ENCODE peak calls at places on chromosomes 16 and 17, in six cellular contexts. One of them, this sample, is unnamed. For H3K9me3, the result is how much of the 10 kb centered on the place peaks cover.

GRCh38 chr16:11066231-11066870 is 122.0 kb downstream of the CLEC16A start:
- DNase-seq in K562: no peak
- DNase-seq in HepG2: no peak
- DNase-seq in HCT116: no peak
- DNase-seq in GM12878: no peak
- DNase-seq in H1: no peak
- DNase-seq in this sample: no peak

GRCh38 chr16:72848759-72849664 is 198.9 kb downstream of the ZFHX3 start:
- DNase-seq in K562: no peak
- DNase-seq in H1: no peak
- DNase-seq in HepG2: no peak
- DNase-seq in HCT116: peak
- DNase-seq in GM12878: no peak
- DNase-seq in this sample: no peak

GRCh38 chr16:82638095-82638798 is 11.5 kb downstream of the CDH13 start:
- DNase-seq in K562: no peak
- DNase-seq in HCT116: no peak
- DNase-seq in HepG2: no peak
- DNase-seq in GM12878: no peak
- DNase-seq in H1: no peak
- DNase-seq in this sample: no peak

GRCh38 chr17:750431-751037 is 1.5 kb downstream of the GEMIN4 start:
- DNase-seq in K562: no peak
- DNase-seq in H1: no peak
- DNase-seq in GM12878: no peak
- DNase-seq in HCT116: no peak
- DNase-seq in HepG2: no peak
- DNase-seq in this sample: no peak

GRCh38 chr17:82396601-82397435 is 21.3 kb upstream of the HEXD start:
- DNase-seq in HCT116: no peak
- DNase-seq in H1: no peak
- DNase-seq in GM12878: no peak
- DNase-seq in HepG2: no peak
- DNase-seq in K562: no peak
- DNase-seq in this sample: no peak

GRCh38 chr17:30244853-30245385 is 9.4 kb upstream of the SLC6A4 start:
- DNase-seq in HCT116: no peak
- DNase-seq in K562: no peak
- DNase-seq in H1: no peak
- DNase-seq in HepG2: no peak
- DNase-seq in GM12878: no peak
- DNase-seq in this sample: no peak

GRCh38 chr16:4944333-4945281 is 7.7 kb upstream of the PPL start:
- DNase-seq in HCT116: peak
- DNase-seq in K562: peak
- DNase-seq in GM12878: no peak
- DNase-seq in HepG2: peak
- DNase-seq in H1: no peak
- DNase-seq in this sample: peak

GRCh38 chr17:19306160-19307111 is 56.1 kb downstream of the B9D1 start:
- DNase-seq in HepG2: peak
- DNase-seq in HCT116: no peak
- DNase-seq in GM12878: peak
- DNase-seq in K562: no peak
- DNase-seq in H1: no peak
- DNase-seq in this sample: no peak

GRCh38 chr16:2237076-2237551 is 870 bp downstream of the DNASE1L2 start:
- DNase-seq in HepG2: no peak
- DNase-seq in H1: no peak
- DNase-seq in HCT116: no peak
- DNase-seq in K562: no peak
- DNase-seq in GM12878: no peak
- DNase-seq in this sample: no peak

GRCh38 chr16:380837-381787 is 666 bp downstream of the PGAP6 start:
- DNase-seq in GM12878: no peak
- DNase-seq in HCT116: no peak
- DNase-seq in HepG2: no peak
- DNase-seq in K562: peak
- DNase-seq in H1: no peak
- DNase-seq in this sample: no peak

GRCh38 chr16:79597775-79598174 is 2.8 kb downstream of the MAF start:
- DNase-seq in HCT116: no peak
- DNase-seq in K562: no peak
- DNase-seq in GM12878: no peak
- DNase-seq in HepG2: no peak
- DNase-seq in H1: no peak
- DNase-seq in this sample: no peak

GRCh38 chr16:74868501-74868900 is 93.9 kb upstream of the FA2H start:
- DNase-seq in GM12878: no peak
- DNase-seq in H1: no peak
- DNase-seq in HCT116: no peak
- DNase-seq in K562: no peak
- DNase-seq in HepG2: peak
- DNase-seq in this sample: no peak

GRCh38 chr17:76871668-76872067 is 3.5 kb downstream of the MGAT5B start:
- DNase-seq in H1: no peak
- DNase-seq in HCT116: no peak
- DNase-seq in GM12878: no peak
- DNase-seq in HepG2: no peak
- DNase-seq in K562: no peak
- DNase-seq in this sample: no peak

GRCh38 chr17:36901506-36901905 is 35.8 kb upstream of the LHX1 start:
- DNase-seq in H1: peak
- DNase-seq in HepG2: peak
- DNase-seq in HCT116: no peak
- DNase-seq in GM12878: no peak
- DNase-seq in K562: no peak
- DNase-seq in this sample: no peak

GRCh38 chr17:33732116-33732515 is 439.0 kb upstream of the ASIC2 start:
- DNase-seq in HepG2: peak
- DNase-seq in H1: no peak
- DNase-seq in HCT116: no peak
- DNase-seq in K562: peak
- DNase-seq in GM12878: no peak
- DNase-seq in this sample: no peak

GRCh38 chr16:19898924-19899604 is 14.4 kb upstream of the GPRC5B start:
- DNase-seq in HepG2: peak
- DNase-seq in K562: peak
- DNase-seq in H1: no peak
- DNase-seq in GM12878: no peak
- DNase-seq in HCT116: peak
- DNase-seq in this sample: no peak

GRCh38 chr17:68301438-68301959 is 10.2 kb downstream of the ARSG start:
- DNase-seq in HCT116: no peak
- DNase-seq in H1: no peak
- DNase-seq in K562: no peak
- DNase-seq in GM12878: no peak
- DNase-seq in HepG2: no peak
- DNase-seq in this sample: no peak

GRCh38 chr16:70430667-70431536 is 8.0 kb downstream of the ST3GAL2 start:
- DNase-seq in GM12878: peak
- DNase-seq in H1: no peak
- DNase-seq in K562: peak
- DNase-seq in HCT116: no peak
- DNase-seq in HepG2: peak
- DNase-seq in this sample: no peak

GRCh38 chr17:67133161-67133560 is 88.8 kb downstream of the CACNG1 start:
- DNase-seq in GM12878: no peak
- DNase-seq in HepG2: no peak
- DNase-seq in HCT116: no peak
- DNase-seq in K562: no peak
- DNase-seq in H1: no peak
- DNase-seq in this sample: no peak

GRCh38 chr17:34892864-34893263 is 68.4 kb downstream of the CCT6B start:
- DNase-seq in GM12878: no peak
- DNase-seq in HCT116: peak
- DNase-seq in H1: peak
- DNase-seq in HepG2: no peak
- DNase-seq in K562: peak
- DNase-seq in this sample: no peak

GRCh38 chr17:70072900-70073299 is 2.1 kb upstream of the KCNJ16 start:
- DNase-seq in K562: no peak
- DNase-seq in HepG2: no peak
- DNase-seq in HCT116: no peak
- DNase-seq in GM12878: no peak
- DNase-seq in H1: no peak
- DNase-seq in this sample: no peak

GRCh38 chr17:19448341-19449268 is 37.6 kb downstream of the RNF112 start:
- DNase-seq in H1: no peak
- DNase-seq in HCT116: no peak
- DNase-seq in K562: no peak
- DNase-seq in GM12878: no peak
- DNase-seq in HepG2: peak
- DNase-seq in this sample: no peak

GRCh38 chr16:57242650-57243049 is 2.4 kb upstream of the ARL2BP start:
- DNase-seq in H1: no peak
- DNase-seq in HCT116: no peak
- DNase-seq in GM12878: no peak
- DNase-seq in HepG2: no peak
- DNase-seq in K562: no peak
- DNase-seq in this sample: no peak

GRCh38 chr17:18319604-18320256 is 4.6 kb downstream of the SMCR8 start:
- DNase-seq in HepG2: peak
- DNase-seq in HCT116: no peak
- DNase-seq in GM12878: no peak
- DNase-seq in H1: peak
- DNase-seq in K562: no peak
- DNase-seq in this sample: no peak

GRCh38 chr16:75732871-75733270 is 6.6 kb upstream of the CPHXL start:
- DNase-seq in GM12878: no peak
- DNase-seq in HCT116: no peak
- DNase-seq in K562: no peak
- DNase-seq in H1: no peak
- DNase-seq in HepG2: no peak
- DNase-seq in this sample: no peak

DNA sequence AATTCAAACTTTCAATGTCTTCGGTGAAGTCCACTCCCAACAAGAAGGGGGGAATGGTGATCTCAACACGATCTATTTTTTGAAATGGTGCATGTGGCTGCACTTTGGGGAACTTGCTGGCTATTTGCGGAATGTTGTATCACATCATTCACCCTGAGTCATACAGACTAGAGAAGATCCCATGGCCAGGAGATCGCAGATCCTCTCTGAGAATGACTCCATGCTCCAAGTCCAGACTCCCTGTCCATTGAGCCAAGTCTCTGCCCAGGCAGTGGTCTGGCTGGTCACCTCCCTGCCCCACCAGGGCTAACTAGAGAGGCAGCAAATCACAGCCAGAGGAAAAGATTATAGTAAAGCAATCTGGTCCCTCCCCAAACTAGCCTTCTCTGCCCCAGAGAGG is 120.5 kb downstream of the XYLT1 start:
- DNase-seq in H1: no peak
- DNase-seq in GM12878: no peak
- DNase-seq in HepG2: no peak
- DNase-seq in HCT116: no peak
- DNase-seq in K562: no peak
- DNase-seq in this sample: no peak
- TF ChIP-seq ZNF274 in H1: no peak
- TF ChIP-seq ZNF274 in GM12878: no peak
- TF ChIP-seq ZNF274 in HepG2: no peak
- TF ChIP-seq ZNF274 in HCT116: no peak
- TF ChIP-seq ZNF274 in K562: no peak
- TF ChIP-seq ZNF274 in this sample: no peak

GRCh38 chr16:85168732-85169256 is 56.5 kb upstream of the CIBAR2 start:
- DNase-seq in HCT116: no peak
- DNase-seq in H1: no peak
- DNase-seq in K562: peak
- DNase-seq in HepG2: no peak
- DNase-seq in GM12878: no peak
- DNase-seq in this sample: no peak

GRCh38 chr16:85169333-85170065 is 57.2 kb upstream of the CIBAR2 start:
- DNase-seq in HCT116: no peak
- DNase-seq in H1: no peak
- DNase-seq in GM12878: no peak
- DNase-seq in HepG2: no peak
- DNase-seq in K562: peak
- DNase-seq in this sample: no peak

GRCh38 chr16:85171004-85171808 is 58.9 kb upstream of the CIBAR2 start:
- DNase-seq in HCT116: no peak
- DNase-seq in H1: no peak
- DNase-seq in HepG2: no peak
- DNase-seq in GM12878: no peak
- DNase-seq in K562: peak
- DNase-seq in this sample: no peak

GRCh38 chr16:85171809-85172464 is 59.7 kb upstream of the CIBAR2 start:
- DNase-seq in K562: peak
- DNase-seq in HCT116: no peak
- DNase-seq in H1: no peak
- DNase-seq in HepG2: no peak
- DNase-seq in GM12878: no peak
- DNase-seq in this sample: no peak

GRCh38 chr16:85170066-85171003 is 58.1 kb upstream of the CIBAR2 start:
- DNase-seq in GM12878: no peak
- DNase-seq in H1: no peak
- DNase-seq in HCT116: no peak
- DNase-seq in HepG2: no peak
- DNase-seq in K562: no peak
- DNase-seq in this sample: no peak
- H3K9ac ChIP-seq in GM12878: no peak
- H3K9ac ChIP-seq in H1: no peak
- H3K9ac ChIP-seq in HCT116: peak
- H3K9ac ChIP-seq in HepG2: peak
- H3K9ac ChIP-seq in K562: peak
- H3K9ac ChIP-seq in this sample: peak

GRCh38 chr16:59067207-59067606 is 333.1 kb upstream of the GOT2 start:
- DNase-seq in HCT116: no peak
- DNase-seq in K562: no peak
- DNase-seq in GM12878: no peak
- DNase-seq in HepG2: no peak
- DNase-seq in H1: no peak
- DNase-seq in this sample: no peak
- H3K9me3 ChIP-seq in HCT116: under half
- H3K9me3 ChIP-seq in K562: under half
- H3K9me3 ChIP-seq in GM12878: under half
- H3K9me3 ChIP-seq in HepG2: under half
- H3K9me3 ChIP-seq in H1: under half
- H3K9me3 ChIP-seq in this sample: under half

GRCh38 chr17:73956169-73956568 is 247.3 kb upstream of the RPL38 start:
- DNase-seq in K562: no peak
- DNase-seq in HCT116: no peak
- DNase-seq in H1: no peak
- DNase-seq in GM12878: no peak
- DNase-seq in HepG2: no peak
- DNase-seq in this sample: no peak

GRCh38 chr17:73958453-73958852 is 245.0 kb upstream of the RPL38 start:
- DNase-seq in HCT116: no peak
- DNase-seq in H1: no peak
- DNase-seq in K562: no peak
- DNase-seq in HepG2: no peak
- DNase-seq in GM12878: no peak
- DNase-seq in this sample: no peak

GRCh38 chr17:73955616-73956015 is 247.9 kb upstream of the RPL38 start:
- DNase-seq in HCT116: no peak
- DNase-seq in GM12878: no peak
- DNase-seq in K562: no peak
- DNase-seq in HepG2: no peak
- DNase-seq in H1: no peak
- DNase-seq in this sample: no peak

GRCh38 chr17:73956595-73957465 is 246.6 kb upstream of the RPL38 start:
- DNase-seq in HCT116: peak
- DNase-seq in H1: peak
- DNase-seq in HepG2: peak
- DNase-seq in K562: peak
- DNase-seq in GM12878: no peak
- DNase-seq in this sample: peak

GRCh38 chr17:73957564-73957963 is 245.9 kb upstream of the RPL38 start:
- DNase-seq in K562: no peak
- DNase-seq in HepG2: no peak
- DNase-seq in HCT116: no peak
- DNase-seq in H1: no peak
- DNase-seq in GM12878: no peak
- DNase-seq in this sample: no peak
- TF ChIP-seq ZNF274 in K562: no peak
- TF ChIP-seq ZNF274 in HepG2: no peak
- TF ChIP-seq ZNF274 in HCT116: no peak
- TF ChIP-seq ZNF274 in H1: no peak
- TF ChIP-seq ZNF274 in GM12878: no peak
- TF ChIP-seq ZNF274 in this sample: no peak

This sample was measured in NT2/D1.